ENCODE peak calls at places on chromosomes 11 and 22, in six cellular contexts. S, Q, D, R, X and B are unnamed samples.

GRCh38 chr11:473415-473814 is 23.3 kb downstream of the PTDSS2 start:
- DNase-seq in S (no peak), Q (no peak), D (no peak), R (no peak), X (no peak), B (no peak)

GRCh38 chr11:69234740-69235710 is 58.9 kb upstream of the MYEOV start:
- DNase-seq in S (no peak), Q (peak), D (no peak), R (no peak), X (no peak), B (no peak)

GRCh38 chr11:45301537-45302246 is 15.6 kb upstream of the SYT13 start:
- DNase-seq in S (no peak), Q (no peak), D (no peak), R (no peak), X (no peak), B (no peak)

GRCh38 chr11:134120143-134120850 is 51.4 kb downstream of the JAM3 start:
- DNase-seq in S (no peak), Q (peak), D (peak), R (no peak), X (peak), B (peak)

GRCh38 chr11:1667906-1668305 is 29.1 kb upstream of the KRTAP5-6 start:
- DNase-seq in S (no peak), Q (no peak), D (no peak), R (no peak), X (no peak), B (no peak)

GRCh38 chr22:38612217-38613006 is 42.4 kb upstream of the DMC1 start:
- DNase-seq in S (no peak), Q (no peak), D (no peak), R (no peak), X (no peak), B (no peak)

GRCh38 chr11:12111482-12112149 is 1.2 kb downstream of the MICAL2 start:
- DNase-seq in S (no peak), Q (no peak), D (no peak), R (no peak), X (no peak), B (no peak)

GRCh38 chr22:50396751-50397370 is 53.7 kb downstream of the PPP6R2 start:
- DNase-seq in S (peak), Q (no peak), D (no peak), R (no peak), X (no peak), B (no peak)

GRCh38 chr22:19942071-19942885 is 660 bp upstream of the TXNRD2 start:
- DNase-seq in S (peak), Q (no peak), D (peak), R (no peak), X (peak), B (no peak)

GRCh38 chr22:27105142-27106025 is 448.0 kb downstream of the MIAT start:
- DNase-seq in S (no peak), Q (peak), D (peak), R (no peak), X (peak), B (peak)

GRCh38 chr22:33389927-33390326 is 331.7 kb upstream of the SYN3 start:
- DNase-seq in S (no peak), Q (no peak), D (no peak), R (no peak), X (no peak), B (peak)

GRCh38 chr11:6567371-6567745 is 36.1 kb downstream of the RRP8 start:
- DNase-seq in S (no peak), Q (no peak), D (no peak), R (no peak), X (no peak), B (no peak)

GRCh38 chr22:17486313-17486712 is 77.0 kb upstream of the SLC25A18 start:
- DNase-seq in S (peak), Q (no peak), D (no peak), R (no peak), X (no peak), B (no peak)